ENCODE peak calls at places on chromosomes 3 and 15, in eight cellular contexts. One of them, this sample, is unnamed.

GRCh38 chr3:39401983-39402382 is 4.5 kb upstream of the RPSA start:
- DNase-seq in NCI-H2081: no peak
- DNase-seq in memory B cell: no peak
- DNase-seq in NCI-H1436: no peak
- DNase-seq in putamen: no peak
- DNase-seq in naive thymus-derived CD4-positive, alpha-beta T cell: no peak
- DNase-seq in GM12865: no peak
- DNase-seq in HAP-1: no peak
- DNase-seq in this sample: no peak

GRCh38 chr3:112231727-112232126 is 62.3 kb downstream of the SLC9C1 start:
- DNase-seq in NCI-H2081: no peak
- DNase-seq in memory B cell: no peak
- DNase-seq in NCI-H1436: no peak
- DNase-seq in putamen: no peak
- DNase-seq in naive thymus-derived CD4-positive, alpha-beta T cell: no peak
- DNase-seq in GM12865: no peak
- DNase-seq in HAP-1: no peak
- DNase-seq in this sample: no peak

GRCh38 chr3:64945171-64945684 is 257.4 kb upstream of the ADAMTS9 start:
- DNase-seq in NCI-H2081: no peak
- DNase-seq in memory B cell: no peak
- DNase-seq in NCI-H1436: no peak
- DNase-seq in putamen: peak; percentile 28
- DNase-seq in naive thymus-derived CD4-positive, alpha-beta T cell: no peak
- DNase-seq in GM12865: no peak
- DNase-seq in HAP-1: peak; percentile 99
- DNase-seq in this sample: no peak

GRCh38 chr15:57522148-57522547 is 69.6 kb upstream of the MYZAP start:
- DNase-seq in NCI-H2081: peak; percentile 11
- DNase-seq in memory B cell: no peak
- DNase-seq in NCI-H1436: no peak
- DNase-seq in putamen: no peak
- DNase-seq in naive thymus-derived CD4-positive, alpha-beta T cell: no peak
- DNase-seq in GM12865: no peak
- DNase-seq in HAP-1: no peak
- DNase-seq in this sample: no peak

GRCh38 chr3:170864525-170865208 is 5.3 kb downstream of the RPL22L1 start:
- DNase-seq in NCI-H2081: no peak
- DNase-seq in memory B cell: no peak
- DNase-seq in NCI-H1436: no peak
- DNase-seq in putamen: no peak
- DNase-seq in naive thymus-derived CD4-positive, alpha-beta T cell: no peak
- DNase-seq in GM12865: peak; percentile 36
- DNase-seq in HAP-1: no peak
- DNase-seq in this sample: no peak

GRCh38 chr15:83206387-83206970 is 1.1 kb downstream of the HDGFL3 start:
- DNase-seq in NCI-H2081: no peak
- DNase-seq in memory B cell: no peak
- DNase-seq in NCI-H1436: peak; percentile 2
- DNase-seq in putamen: peak; percentile 9
- DNase-seq in naive thymus-derived CD4-positive, alpha-beta T cell: no peak
- DNase-seq in GM12865: peak; percentile 28
- DNase-seq in HAP-1: no peak
- DNase-seq in this sample: no peak

GRCh38 chr3:63679181-63679580 is 26.7 kb downstream of the SNTN start:
- DNase-seq in NCI-H2081: no peak
- DNase-seq in memory B cell: no peak
- DNase-seq in NCI-H1436: no peak
- DNase-seq in putamen: no peak
- DNase-seq in naive thymus-derived CD4-positive, alpha-beta T cell: no peak
- DNase-seq in GM12865: no peak
- DNase-seq in HAP-1: no peak
- DNase-seq in this sample: no peak

GRCh38 chr3:32522682-32523081 is 20.0 kb upstream of the CMTM6 start:
- DNase-seq in NCI-H2081: no peak
- DNase-seq in memory B cell: no peak
- DNase-seq in NCI-H1436: no peak
- DNase-seq in putamen: no peak
- DNase-seq in naive thymus-derived CD4-positive, alpha-beta T cell: no peak
- DNase-seq in GM12865: no peak
- DNase-seq in HAP-1: no peak
- DNase-seq in this sample: no peak

GRCh38 chr15:51382787-51383186 is 41.3 kb downstream of the GLDN start:
- DNase-seq in NCI-H2081: peak; percentile 68
- DNase-seq in memory B cell: no peak
- DNase-seq in NCI-H1436: peak; percentile 68
- DNase-seq in putamen: no peak
- DNase-seq in naive thymus-derived CD4-positive, alpha-beta T cell: no peak
- DNase-seq in GM12865: peak; percentile 41
- DNase-seq in HAP-1: peak; percentile 45
- DNase-seq in this sample: no peak

GRCh38 chr3:196268270-196269163 is 19.0 kb downstream of the PCYT1A start:
- DNase-seq in NCI-H2081: peak; percentile 63
- DNase-seq in memory B cell: no peak
- DNase-seq in NCI-H1436: no peak
- DNase-seq in putamen: no peak
- DNase-seq in naive thymus-derived CD4-positive, alpha-beta T cell: no peak
- DNase-seq in GM12865: no peak
- DNase-seq in HAP-1: no peak
- DNase-seq in this sample: no peak

GRCh38 chr15:72604794-72605193 is 49.7 kb upstream of the GOLGA6B start:
- DNase-seq in NCI-H2081: no peak
- DNase-seq in memory B cell: no peak
- DNase-seq in NCI-H1436: no peak
- DNase-seq in putamen: no peak
- DNase-seq in naive thymus-derived CD4-positive, alpha-beta T cell: no peak
- DNase-seq in GM12865: no peak
- DNase-seq in HAP-1: no peak
- DNase-seq in this sample: no peak

GRCh38 chr3:74413547-74414241 is 200.8 kb downstream of the CNTN3 start:
- DNase-seq in NCI-H2081: no peak
- DNase-seq in memory B cell: no peak
- DNase-seq in NCI-H1436: no peak
- DNase-seq in putamen: no peak
- DNase-seq in naive thymus-derived CD4-positive, alpha-beta T cell: no peak
- DNase-seq in GM12865: no peak
- DNase-seq in HAP-1: no peak
- DNase-seq in this sample: no peak

GRCh38 chr15:36428102-36428845 is 151.2 kb upstream of the CDIN1 start:
- DNase-seq in NCI-H2081: no peak
- DNase-seq in memory B cell: no peak
- DNase-seq in NCI-H1436: no peak
- DNase-seq in putamen: no peak
- DNase-seq in naive thymus-derived CD4-positive, alpha-beta T cell: no peak
- DNase-seq in GM12865: no peak
- DNase-seq in HAP-1: no peak
- DNase-seq in this sample: no peak

GRCh38 chr3:58352624-58353023 is 19.9 kb downstream of the PXK start:
- DNase-seq in NCI-H2081: no peak
- DNase-seq in memory B cell: no peak
- DNase-seq in NCI-H1436: no peak
- DNase-seq in putamen: no peak
- DNase-seq in naive thymus-derived CD4-positive, alpha-beta T cell: no peak
- DNase-seq in GM12865: no peak
- DNase-seq in HAP-1: no peak
- DNase-seq in this sample: no peak

GRCh38 chr3:196198771-196199753 is 12.1 kb downstream of the ZDHHC19 start:
- DNase-seq in NCI-H2081: no peak
- DNase-seq in memory B cell: no peak
- DNase-seq in NCI-H1436: no peak
- DNase-seq in putamen: no peak
- DNase-seq in naive thymus-derived CD4-positive, alpha-beta T cell: no peak
- DNase-seq in GM12865: no peak
- DNase-seq in HAP-1: no peak
- DNase-seq in this sample: no peak

GRCh38 chr3:52461874-52462273 is 6.5 kb downstream of the NISCH start:
- DNase-seq in NCI-H2081: no peak
- DNase-seq in memory B cell: no peak
- DNase-seq in NCI-H1436: no peak
- DNase-seq in putamen: no peak
- DNase-seq in naive thymus-derived CD4-positive, alpha-beta T cell: no peak
- DNase-seq in GM12865: no peak
- DNase-seq in HAP-1: no peak
- DNase-seq in this sample: no peak

GRCh38 chr3:169085827-169086226 is 577.7 kb downstream of the MECOM start:
- DNase-seq in NCI-H2081: no peak
- DNase-seq in memory B cell: no peak
- DNase-seq in NCI-H1436: no peak
- DNase-seq in putamen: no peak
- DNase-seq in naive thymus-derived CD4-positive, alpha-beta T cell: no peak
- DNase-seq in GM12865: no peak
- DNase-seq in HAP-1: peak; percentile 55
- DNase-seq in this sample: no peak

GRCh38 chr3:56342475-56342874 is 125.8 kb downstream of the ERC2 start:
- DNase-seq in NCI-H2081: no peak
- DNase-seq in memory B cell: no peak
- DNase-seq in NCI-H1436: no peak
- DNase-seq in putamen: no peak
- DNase-seq in naive thymus-derived CD4-positive, alpha-beta T cell: no peak
- DNase-seq in GM12865: no peak
- DNase-seq in HAP-1: no peak
- DNase-seq in this sample: no peak

GRCh38 chr3:1775321-1775720 is 323.3 kb upstream of the CNTN4 start:
- DNase-seq in NCI-H2081: no peak
- DNase-seq in memory B cell: no peak
- DNase-seq in NCI-H1436: no peak
- DNase-seq in putamen: no peak
- DNase-seq in naive thymus-derived CD4-positive, alpha-beta T cell: no peak
- DNase-seq in GM12865: no peak
- DNase-seq in HAP-1: no peak
- DNase-seq in this sample: no peak

GRCh38 chr15:98842973-98843285 is 164.7 kb downstream of the PGPEP1L start:
- DNase-seq in NCI-H2081: no peak
- DNase-seq in memory B cell: no peak
- DNase-seq in NCI-H1436: no peak
- DNase-seq in putamen: no peak
- DNase-seq in naive thymus-derived CD4-positive, alpha-beta T cell: no peak
- DNase-seq in GM12865: no peak
- DNase-seq in HAP-1: no peak
- DNase-seq in this sample: no peak

GRCh38 chr15:70249616-70250015 is 151.9 kb upstream of the TLE3 start:
- DNase-seq in NCI-H2081: no peak
- DNase-seq in memory B cell: no peak
- DNase-seq in NCI-H1436: no peak
- DNase-seq in putamen: no peak
- DNase-seq in naive thymus-derived CD4-positive, alpha-beta T cell: no peak
- DNase-seq in GM12865: no peak
- DNase-seq in HAP-1: no peak
- DNase-seq in this sample: no peak

GRCh38 chr3:64443553-64444331 is 218.5 kb upstream of the PRICKLE2 start:
- DNase-seq in NCI-H2081: peak; percentile 33
- DNase-seq in memory B cell: no peak
- DNase-seq in NCI-H1436: no peak
- DNase-seq in putamen: no peak
- DNase-seq in naive thymus-derived CD4-positive, alpha-beta T cell: no peak
- DNase-seq in GM12865: no peak
- DNase-seq in HAP-1: no peak
- DNase-seq in this sample: no peak

GRCh38 chr3:171453175-171453868 is 6.9 kb downstream of the TNIK start:
- DNase-seq in NCI-H2081: no peak
- DNase-seq in memory B cell: no peak
- DNase-seq in NCI-H1436: no peak
- DNase-seq in putamen: no peak
- DNase-seq in naive thymus-derived CD4-positive, alpha-beta T cell: no peak
- DNase-seq in GM12865: no peak
- DNase-seq in HAP-1: no peak
- DNase-seq in this sample: no peak

GRCh38 chr3:138051946-138052802 is 42.2 kb downstream of the CLDN18 start:
- DNase-seq in NCI-H2081: peak; percentile 63
- DNase-seq in memory B cell: no peak
- DNase-seq in NCI-H1436: no peak
- DNase-seq in putamen: no peak
- DNase-seq in naive thymus-derived CD4-positive, alpha-beta T cell: no peak
- DNase-seq in GM12865: peak; percentile 82
- DNase-seq in HAP-1: peak; percentile 20
- DNase-seq in this sample: no peak

GRCh38 chr3:140292684-140293083 is 357.7 kb downstream of the CLSTN2 start:
- DNase-seq in NCI-H2081: no peak
- DNase-seq in memory B cell: no peak
- DNase-seq in NCI-H1436: no peak
- DNase-seq in putamen: no peak
- DNase-seq in naive thymus-derived CD4-positive, alpha-beta T cell: no peak
- DNase-seq in GM12865: no peak
- DNase-seq in HAP-1: no peak
- DNase-seq in this sample: no peak

GRCh38 chr3:71360694-71361093 is 222.8 kb downstream of the FOXP1 start:
- DNase-seq in NCI-H2081: no peak
- DNase-seq in memory B cell: no peak
- DNase-seq in NCI-H1436: no peak
- DNase-seq in putamen: no peak
- DNase-seq in naive thymus-derived CD4-positive, alpha-beta T cell: no peak
- DNase-seq in GM12865: peak; percentile 26
- DNase-seq in HAP-1: no peak
- DNase-seq in this sample: no peak

GRCh38 chr3:116473602-116474001 is 28.3 kb upstream of the LSAMP start:
- DNase-seq in NCI-H2081: no peak
- DNase-seq in memory B cell: no peak
- DNase-seq in NCI-H1436: no peak
- DNase-seq in putamen: no peak
- DNase-seq in naive thymus-derived CD4-positive, alpha-beta T cell: no peak
- DNase-seq in GM12865: no peak
- DNase-seq in HAP-1: no peak
- DNase-seq in this sample: no peak

GRCh38 chr3:47355010-47355409 is 25.8 kb upstream of the PTPN23 start:
- DNase-seq in NCI-H2081: no peak
- DNase-seq in memory B cell: no peak
- DNase-seq in NCI-H1436: no peak
- DNase-seq in putamen: no peak
- DNase-seq in naive thymus-derived CD4-positive, alpha-beta T cell: no peak
- DNase-seq in GM12865: no peak
- DNase-seq in HAP-1: no peak
- DNase-seq in this sample: no peak

GRCh38 chr3:52194541-52195296 is 3.2 kb upstream of the ALAS1 start:
- DNase-seq in NCI-H2081: no peak
- DNase-seq in memory B cell: no peak
- DNase-seq in NCI-H1436: no peak
- DNase-seq in putamen: no peak
- DNase-seq in naive thymus-derived CD4-positive, alpha-beta T cell: no peak
- DNase-seq in GM12865: no peak
- DNase-seq in HAP-1: no peak
- DNase-seq in this sample: no peak

GRCh38 chr3:81041331-81041730 is 720.1 kb downstream of the GBE1 start:
- DNase-seq in NCI-H2081: no peak
- DNase-seq in memory B cell: no peak
- DNase-seq in NCI-H1436: no peak
- DNase-seq in putamen: no peak
- DNase-seq in naive thymus-derived CD4-positive, alpha-beta T cell: no peak
- DNase-seq in GM12865: no peak
- DNase-seq in HAP-1: no peak
- DNase-seq in this sample: no peak

GRCh38 chr3:30695302-30696061 is 89.1 kb downstream of the TGFBR2 start:
- DNase-seq in NCI-H2081: no peak
- DNase-seq in memory B cell: no peak
- DNase-seq in NCI-H1436: no peak
- DNase-seq in putamen: no peak
- DNase-seq in naive thymus-derived CD4-positive, alpha-beta T cell: no peak
- DNase-seq in GM12865: no peak
- DNase-seq in HAP-1: no peak
- DNase-seq in this sample: no peak

GRCh38 chr3:9302425-9303181 is 53.2 kb upstream of the SRGAP3 start:
- DNase-seq in NCI-H2081: peak; percentile 32
- DNase-seq in memory B cell: peak; percentile 71
- DNase-seq in NCI-H1436: peak; percentile 68
- DNase-seq in putamen: peak; percentile 71
- DNase-seq in naive thymus-derived CD4-positive, alpha-beta T cell: peak; percentile 74
- DNase-seq in GM12865: peak; percentile 83
- DNase-seq in HAP-1: peak; percentile 72
- DNase-seq in this sample: peak; percentile 60

GRCh38 chr15:100461049-100461448 is 67.7 kb downstream of the CERS3 start:
- DNase-seq in NCI-H2081: no peak
- DNase-seq in memory B cell: no peak
- DNase-seq in NCI-H1436: no peak
- DNase-seq in putamen: no peak
- DNase-seq in naive thymus-derived CD4-positive, alpha-beta T cell: no peak
- DNase-seq in GM12865: peak; percentile 70
- DNase-seq in HAP-1: peak; percentile 94
- DNase-seq in this sample: no peak

GRCh38 chr3:61136191-61136590 is 115.1 kb downstream of the FHIT start:
- DNase-seq in NCI-H2081: no peak
- DNase-seq in memory B cell: no peak
- DNase-seq in NCI-H1436: no peak
- DNase-seq in putamen: no peak
- DNase-seq in naive thymus-derived CD4-positive, alpha-beta T cell: no peak
- DNase-seq in GM12865: no peak
- DNase-seq in HAP-1: no peak
- DNase-seq in this sample: no peak